ENCODE peak calls at places on chromosomes 13 and 19, in eight cellular contexts. D, V, T, G, J, P, X and H are unnamed samples.

GRCh38 chr19:10431943-10432735 is 11.8 kb downstream of the PDE4A start:
- DNase-seq in G (peak; percentile 64), X (peak; percentile 92), J (peak; percentile 82), T (peak; percentile 85), V (no peak), P (no peak), D (peak; percentile 86), H (no peak)

GRCh38 chr13:109687559-109688448 is 98.6 kb downstream of the IRS2 start:
- DNase-seq in T (no peak), P (no peak), X (no peak), V (no peak), G (no peak), D (no peak), J (no peak), H (no peak)

GRCh38 chr19:4807188-4807587 is 15.7 kb downstream of the FEM1A start:
- DNase-seq in J (peak; percentile 75), V (no peak), D (peak; percentile 59), P (no peak), G (no peak), X (no peak), T (no peak), H (no peak)

GRCh38 chr13:50421457-50422130 is 406.4 kb downstream of the KCNRG start:
- DNase-seq in T (no peak), V (no peak), X (no peak), P (no peak), G (no peak), D (no peak), J (no peak), H (no peak)

GRCh38 chr19:9958451-9958850 is 22.1 kb upstream of the OLFM2 start:
- DNase-seq in T (no peak), J (no peak), G (no peak), X (no peak), D (no peak), V (peak; percentile 87), P (peak; percentile 69), H (peak; percentile 84)

GRCh38 chr13:46022476-46022875 is 30.1 kb downstream of the ZC3H13 start:
- DNase-seq in P (no peak), G (no peak), J (no peak), V (no peak), X (no peak), T (no peak), D (no peak), H (no peak)

GRCh38 chr13:50409186-50409585 is 393.9 kb downstream of the KCNRG start:
- DNase-seq in P (no peak), T (no peak), V (no peak), X (no peak), G (no peak), J (no peak), D (no peak), H (no peak)

GRCh38 chr13:31767175-31767900 is 28.0 kb downstream of the RXFP2 start:
- DNase-seq in G (no peak), J (no peak), V (peak; percentile 39), P (peak; percentile 48), X (peak; percentile 36), T (no peak), D (no peak), H (peak; percentile 91)

GRCh38 chr13:112840472-112841302 is 128.3 kb upstream of the MCF2L start:
- DNase-seq in X (no peak), J (no peak), V (no peak), P (no peak), G (no peak), D (no peak), T (no peak), H (no peak)

GRCh38 chr19:30659638-30660037 is 287.5 kb downstream of the ZNF536 start:
- DNase-seq in J (no peak), P (no peak), T (no peak), G (no peak), V (no peak), D (no peak), X (no peak), H (no peak)

GRCh38 chr13:102233566-102234208 is 168.2 kb downstream of the FGF14 start:
- DNase-seq in V (peak; percentile 2), J (no peak), X (no peak), D (no peak), P (no peak), G (no peak), T (no peak), H (no peak)

GRCh38 chr19:18306903-18307681 is 15.8 kb downstream of the LSM4 start:
- DNase-seq in J (peak; percentile 90), G (no peak), T (peak; percentile 55), V (peak; percentile 44), D (no peak), X (no peak), P (no peak), H (no peak)

GRCh38 chr19:18304194-18304495 is 18.7 kb downstream of the LSM4 start:
- DNase-seq in X (peak; percentile 88), G (peak; percentile 69), V (no peak), J (no peak), P (no peak), T (no peak), D (peak; percentile 81), H (no peak)

GRCh38 chr19:18301718-18302111 is 20.3 kb upstream of the JUND start:
- DNase-seq in P (no peak), G (no peak), J (no peak), T (no peak), D (no peak), X (no peak), V (no peak), H (no peak)

GRCh38 chr19:18306209-18306902 is 16.5 kb downstream of the LSM4 start:
- DNase-seq in G (no peak), T (peak; percentile 38), J (no peak), X (no peak), D (no peak), V (no peak), P (no peak), H (no peak)

GRCh38 chr19:18304496-18305312 is 18.2 kb downstream of the LSM4 start:
- DNase-seq in P (no peak), G (peak; percentile 89), J (peak; percentile 97), D (peak; percentile 94), V (peak; percentile 80), X (peak; percentile 90), T (peak; percentile 84), H (no peak)
- H3K4me3 ChIP-seq in P (peak overlapping the region; percentile 52), G (no peak overlapping the region), J (peak overlapping the region; percentile 46), D (peak overlapping the region; percentile 56), V (peak overlapping the region; percentile 40), X (peak overlapping the region; percentile 57), T (peak overlapping the region; percentile 45), H (peak overlapping the region; percentile 45)

GRCh38 chr13:95228130-95228529 is 73.1 kb downstream of the ABCC4 start:
- DNase-seq in G (no peak), D (no peak), J (no peak), P (no peak), X (no peak), T (no peak), V (no peak), H (no peak)

GRCh38 chr13:95224064-95224463 is 77.2 kb downstream of the ABCC4 start:
- DNase-seq in P (no peak), X (no peak), V (no peak), G (no peak), D (no peak), J (no peak), T (no peak), H (no peak)

GRCh38 chr13:95226932-95227718 is 74.1 kb downstream of the ABCC4 start:
- DNase-seq in X (no peak), J (no peak), D (no peak), V (no peak), P (no peak), T (no peak), G (no peak), H (no peak)

GRCh38 chr13:95226051-95226450 is 75.2 kb downstream of the ABCC4 start:
- DNase-seq in J (no peak), T (no peak), D (no peak), X (no peak), P (no peak), G (no peak), V (no peak), H (no peak)

DNA sequence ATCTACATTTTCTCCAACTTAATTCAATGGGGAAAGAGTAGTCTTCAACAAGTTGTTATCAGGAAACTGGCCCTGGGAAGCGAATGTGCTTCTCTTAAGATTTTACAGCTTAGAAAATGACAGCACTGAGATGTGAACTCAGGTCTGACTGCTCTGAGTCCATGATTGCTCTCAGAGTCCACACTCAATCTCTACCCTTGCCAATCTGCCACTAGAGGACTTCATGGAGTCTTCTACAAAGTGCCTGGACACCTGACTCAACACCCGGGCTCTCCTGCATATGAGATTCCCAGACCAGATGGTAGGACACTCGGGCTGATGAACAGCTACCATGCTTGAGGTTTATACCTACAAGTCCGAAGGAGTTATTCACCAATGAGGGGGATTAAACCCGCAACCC is 74.8 kb downstream of the ABCC4 start:
- DNase-seq in V (no peak), G (no peak), T (no peak), P (no peak), X (no peak), D (no peak), J (no peak), H (no peak)
- TF ChIP-seq CTCF in V (no peak), G (no peak), T (no peak), P (no peak), X (no peak), D (no peak), J (no peak), H (no peak)

GRCh38 chr13:100808330-100808729 is 133.7 kb upstream of the TMTC4 start:
- DNase-seq in G (no peak), D (no peak), X (no peak), J (no peak), T (no peak), P (no peak), V (no peak), H (no peak)

GRCh38 chr13:100809856-100810255 is 135.3 kb upstream of the TMTC4 start:
- DNase-seq in V (no peak), D (no peak), T (no peak), G (no peak), P (no peak), X (no peak), J (no peak), H (no peak)

GRCh38 chr13:100810991-100811390 is 136.4 kb upstream of the TMTC4 start:
- DNase-seq in G (no peak), P (no peak), T (no peak), X (no peak), V (no peak), J (no peak), D (no peak), H (no peak)

GRCh38 chr13:100811431-100811830 is 136.8 kb upstream of the TMTC4 start:
- DNase-seq in P (no peak), T (no peak), D (no peak), V (no peak), X (no peak), G (no peak), J (no peak), H (no peak)

DNA sequence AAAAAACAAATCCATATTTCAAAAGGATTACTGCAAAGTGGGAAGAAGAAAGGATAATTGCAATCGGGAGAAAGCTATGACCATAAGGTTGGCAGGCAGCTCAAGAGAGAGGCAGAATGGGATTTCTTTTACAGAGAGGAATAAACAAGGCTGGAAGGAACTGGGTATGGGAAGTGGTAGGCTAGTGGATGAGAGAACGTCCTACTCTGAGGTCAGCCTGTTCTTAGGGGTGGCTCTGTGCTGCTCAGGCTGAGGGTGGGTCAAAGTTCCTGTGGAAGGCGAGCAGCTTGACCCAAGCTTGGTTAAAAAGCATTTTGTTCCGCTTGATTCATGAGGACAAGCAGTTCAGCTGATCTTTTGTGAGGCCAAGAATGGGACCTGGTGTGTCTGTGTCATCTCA is 134.3 kb upstream of the TMTC4 start:
- DNase-seq in J (no peak), X (no peak), V (no peak), D (no peak), G (no peak), T (no peak), P (no peak), H (no peak)
- H3K4me3 ChIP-seq in J (no peak overlapping the region), X (no peak overlapping the region), V (no peak overlapping the region), D (no peak overlapping the region), G (no peak overlapping the region), T (no peak overlapping the region), P (no peak overlapping the region), H (no peak overlapping the region)

GRCh38 chr13:33007950-33008349 is 8.3 kb upstream of the KL start:
- DNase-seq in D (no peak), T (no peak), P (no peak), G (no peak), J (no peak), X (no peak), V (no peak), H (no peak)
- TF ChIP-seq CTCF in D (no peak), T (no peak), P (no peak), G (no peak), J (no peak), X (no peak), V (no peak), H (no peak)